ENCODE peak calls at places on chromosomes 12 and 14, in five cellular contexts. One of them, this sample, is unnamed. For H3K27me3 and H3K9me3, the result is how much of the 10 kb centered on the place peaks cover.

GRCh38 chr12:57527184-57527583 is 4.6 kb downstream of the MBD6 start:
- DNase-seq in CD4-positive, CD25-positive, alpha-beta regulatory T cell: no peak
- DNase-seq in suprapubic skin: no peak
- DNase-seq in cardiac muscle cell: no peak
- DNase-seq in adrenal gland: no peak
- DNase-seq in this sample: no peak

GRCh38 chr12:5861426-5861825 is 83.6 kb downstream of the ANO2 start:
- DNase-seq in CD4-positive, CD25-positive, alpha-beta regulatory T cell: no peak
- DNase-seq in suprapubic skin: no peak
- DNase-seq in cardiac muscle cell: no peak
- DNase-seq in adrenal gland: no peak
- DNase-seq in this sample: no peak

GRCh38 chr12:57389033-57389432 is 41.8 kb downstream of the R3HDM2 start:
- DNase-seq in CD4-positive, CD25-positive, alpha-beta regulatory T cell: no peak
- DNase-seq in suprapubic skin: no peak
- DNase-seq in cardiac muscle cell: peak
- DNase-seq in adrenal gland: no peak
- DNase-seq in this sample: no peak

GRCh38 chr12:30026621-30027234 is 243.0 kb upstream of the TMTC1 start:
- DNase-seq in CD4-positive, CD25-positive, alpha-beta regulatory T cell: no peak
- DNase-seq in suprapubic skin: no peak
- DNase-seq in cardiac muscle cell: peak
- DNase-seq in adrenal gland: no peak
- DNase-seq in this sample: no peak

GRCh38 chr12:19978193-19978592 is 390.1 kb upstream of the PDE3A start:
- DNase-seq in CD4-positive, CD25-positive, alpha-beta regulatory T cell: no peak
- DNase-seq in suprapubic skin: no peak
- DNase-seq in cardiac muscle cell: peak
- DNase-seq in adrenal gland: no peak
- DNase-seq in this sample: no peak

GRCh38 chr12:47317182-47317915 is 237.6 kb upstream of the AMIGO2 start:
- DNase-seq in CD4-positive, CD25-positive, alpha-beta regulatory T cell: no peak
- DNase-seq in suprapubic skin: no peak
- DNase-seq in cardiac muscle cell: no peak
- DNase-seq in adrenal gland: no peak
- DNase-seq in this sample: peak

GRCh38 chr14:104051092-104051813 is 34.2 kb upstream of the ASPG start:
- DNase-seq in CD4-positive, CD25-positive, alpha-beta regulatory T cell: no peak
- DNase-seq in suprapubic skin: no peak
- DNase-seq in cardiac muscle cell: no peak
- DNase-seq in adrenal gland: no peak
- DNase-seq in this sample: no peak

GRCh38 chr14:102408729-102409128 is 46.0 kb downstream of the TECPR2 start:
- DNase-seq in CD4-positive, CD25-positive, alpha-beta regulatory T cell: no peak
- DNase-seq in suprapubic skin: no peak
- DNase-seq in cardiac muscle cell: no peak
- DNase-seq in adrenal gland: peak
- DNase-seq in this sample: no peak

GRCh38 chr14:95097385-95097784 is 59.9 kb downstream of the DICER1 start:
- DNase-seq in CD4-positive, CD25-positive, alpha-beta regulatory T cell: no peak
- DNase-seq in suprapubic skin: no peak
- DNase-seq in cardiac muscle cell: peak
- DNase-seq in adrenal gland: no peak
- DNase-seq in this sample: no peak

GRCh38 chr14:63210812-63211211 is 6.6 kb downstream of the RHOJ start:
- DNase-seq in CD4-positive, CD25-positive, alpha-beta regulatory T cell: no peak
- DNase-seq in suprapubic skin: no peak
- DNase-seq in cardiac muscle cell: no peak
- DNase-seq in adrenal gland: no peak
- DNase-seq in this sample: no peak

GRCh38 chr12:88142610-88142991 is 494 bp downstream of the TMTC3 start:
- DNase-seq in CD4-positive, CD25-positive, alpha-beta regulatory T cell: peak
- DNase-seq in suprapubic skin: peak
- DNase-seq in cardiac muscle cell: no peak
- DNase-seq in adrenal gland: peak
- DNase-seq in this sample: peak

GRCh38 chr12:104355630-104356029 is 52.1 kb downstream of the EID3 start:
- DNase-seq in CD4-positive, CD25-positive, alpha-beta regulatory T cell: no peak
- DNase-seq in suprapubic skin: no peak
- DNase-seq in cardiac muscle cell: no peak
- DNase-seq in adrenal gland: peak
- DNase-seq in this sample: no peak

GRCh38 chr12:48602192-48602989 is 32.5 kb upstream of the LALBA start:
- DNase-seq in CD4-positive, CD25-positive, alpha-beta regulatory T cell: no peak
- DNase-seq in suprapubic skin: no peak
- DNase-seq in cardiac muscle cell: no peak
- DNase-seq in adrenal gland: no peak
- DNase-seq in this sample: no peak

GRCh38 chr12:49984960-49985359 is 12.2 kb downstream of the AQP6 start:
- DNase-seq in CD4-positive, CD25-positive, alpha-beta regulatory T cell: no peak
- DNase-seq in suprapubic skin: no peak
- DNase-seq in cardiac muscle cell: no peak
- DNase-seq in adrenal gland: no peak
- DNase-seq in this sample: no peak

GRCh38 chr12:49980501-49981158 is 7.9 kb downstream of the AQP6 start:
- DNase-seq in CD4-positive, CD25-positive, alpha-beta regulatory T cell: no peak
- DNase-seq in suprapubic skin: no peak
- DNase-seq in cardiac muscle cell: no peak
- DNase-seq in adrenal gland: no peak
- DNase-seq in this sample: no peak

GRCh38 chr12:49983892-49984291 is 11.1 kb downstream of the AQP6 start:
- DNase-seq in CD4-positive, CD25-positive, alpha-beta regulatory T cell: no peak
- DNase-seq in suprapubic skin: no peak
- DNase-seq in cardiac muscle cell: peak
- DNase-seq in adrenal gland: no peak
- DNase-seq in this sample: peak

GRCh38 chr12:49984476-49984890 is 11.7 kb downstream of the AQP6 start:
- DNase-seq in CD4-positive, CD25-positive, alpha-beta regulatory T cell: no peak
- DNase-seq in suprapubic skin: no peak
- DNase-seq in cardiac muscle cell: no peak
- DNase-seq in adrenal gland: no peak
- DNase-seq in this sample: no peak

DNA sequence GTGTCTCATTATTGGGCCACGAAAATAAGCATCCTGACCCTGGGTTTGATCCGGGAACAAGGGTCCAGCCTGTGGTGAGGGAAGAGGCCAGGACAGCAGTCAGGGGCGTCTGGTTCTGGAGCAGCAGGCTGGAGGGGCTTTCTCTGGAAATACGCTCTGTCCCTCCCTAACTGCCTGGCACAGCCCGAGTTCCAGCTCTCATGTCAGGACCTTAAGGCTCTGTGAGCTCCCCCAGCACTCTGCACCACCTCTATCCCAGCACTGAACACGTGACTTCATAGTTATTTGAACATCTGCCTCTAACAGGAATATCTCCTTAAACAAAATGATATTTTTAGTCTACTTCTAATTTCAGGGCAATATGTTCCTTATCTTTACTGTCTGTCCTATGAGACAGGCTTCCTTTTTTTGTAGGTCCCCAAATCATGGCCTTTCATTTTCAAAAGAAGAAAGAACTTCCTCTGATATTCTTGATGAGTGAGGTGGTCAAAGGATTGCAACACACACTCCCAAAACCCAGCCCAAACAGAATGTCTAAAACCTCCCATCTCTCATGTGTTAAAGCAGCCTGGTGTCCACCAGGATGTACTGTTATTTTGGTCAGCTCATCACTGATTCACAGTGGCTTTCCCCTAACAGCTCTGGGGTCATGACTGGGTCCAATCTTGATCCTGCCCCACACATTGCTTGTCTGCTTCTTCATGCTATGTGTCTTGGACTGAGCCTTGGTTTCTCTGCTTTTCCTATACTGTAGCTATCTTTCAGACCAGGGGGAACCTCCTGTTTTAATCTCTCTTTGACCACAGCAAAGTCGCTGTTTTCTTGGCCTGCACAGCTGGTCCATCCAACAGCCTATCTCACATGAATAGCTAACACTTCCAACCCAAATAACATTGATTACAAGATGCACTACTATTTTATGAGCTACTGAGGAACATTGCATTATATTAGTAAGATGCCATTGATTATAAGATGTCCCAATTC is 9.8 kb downstream of the AQP6 start:
- DNase-seq in CD4-positive, CD25-positive, alpha-beta regulatory T cell: no peak
- DNase-seq in suprapubic skin: no peak
- DNase-seq in cardiac muscle cell: peak
- DNase-seq in adrenal gland: no peak
- DNase-seq in this sample: no peak
- H3K27me3 ChIP-seq in CD4-positive, CD25-positive, alpha-beta regulatory T cell: under half
- H3K27me3 ChIP-seq in suprapubic skin: under half
- H3K27me3 ChIP-seq in cardiac muscle cell: under half
- H3K27me3 ChIP-seq in adrenal gland: under half
- H3K27me3 ChIP-seq in this sample: under half

DNA sequence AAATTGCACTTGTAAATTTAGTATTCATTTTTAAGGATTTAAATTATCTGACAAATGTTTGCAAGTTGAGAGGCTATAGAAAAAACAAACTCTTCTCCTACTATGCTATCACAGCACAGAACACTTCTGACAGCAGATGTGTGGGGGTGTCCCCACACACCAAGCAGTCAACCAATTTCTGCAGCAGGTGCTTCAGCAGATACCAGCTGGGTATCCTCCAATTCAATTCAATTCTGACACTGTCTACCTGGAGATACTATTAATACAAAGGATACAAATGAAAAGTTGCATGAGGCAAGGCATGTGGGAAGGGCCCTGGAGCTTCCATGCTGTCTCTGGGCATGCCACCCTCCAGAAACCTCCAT is 35.1 kb downstream of the PCNX1 start:
- DNase-seq in CD4-positive, CD25-positive, alpha-beta regulatory T cell: no peak
- DNase-seq in suprapubic skin: no peak
- DNase-seq in cardiac muscle cell: no peak
- DNase-seq in adrenal gland: no peak
- DNase-seq in this sample: no peak
- H3K9me3 ChIP-seq in CD4-positive, CD25-positive, alpha-beta regulatory T cell: under half
- H3K9me3 ChIP-seq in suprapubic skin: under half
- H3K9me3 ChIP-seq in cardiac muscle cell: under half
- H3K9me3 ChIP-seq in adrenal gland: under half
- H3K9me3 ChIP-seq in this sample: under half

DNA sequence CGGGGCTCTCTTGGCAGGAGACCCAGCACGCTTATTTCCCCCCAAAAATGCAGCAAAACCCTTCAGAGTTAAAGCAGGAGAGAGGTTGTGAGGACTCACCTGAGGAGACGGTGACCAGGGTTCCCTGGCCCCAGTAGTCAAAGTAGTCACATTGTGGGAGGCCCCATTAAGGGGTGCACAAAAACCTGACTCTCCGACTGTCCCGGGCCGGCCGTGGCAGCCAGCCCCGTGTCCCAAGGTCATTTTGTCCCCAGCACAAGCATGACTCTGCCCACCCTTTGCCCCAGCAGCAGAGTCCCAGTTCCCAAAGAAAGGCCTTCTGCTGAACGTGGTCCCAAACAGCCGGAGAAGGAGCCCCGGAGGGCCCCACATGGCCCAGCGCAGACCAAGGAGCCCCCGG is 337.7 kb downstream of the TMEM121 start:
- DNase-seq in CD4-positive, CD25-positive, alpha-beta regulatory T cell: no peak
- DNase-seq in suprapubic skin: peak
- DNase-seq in cardiac muscle cell: no peak
- DNase-seq in adrenal gland: no peak
- DNase-seq in this sample: no peak
- H3K4me3 ChIP-seq in CD4-positive, CD25-positive, alpha-beta regulatory T cell: no peak
- H3K4me3 ChIP-seq in suprapubic skin: no peak
- H3K4me3 ChIP-seq in cardiac muscle cell: no peak
- H3K4me3 ChIP-seq in adrenal gland: no peak
- H3K4me3 ChIP-seq in this sample: peak

GRCh38 chr12:53737494-53737808 is 10.2 kb upstream of the CALCOCO1 start:
- DNase-seq in CD4-positive, CD25-positive, alpha-beta regulatory T cell: no peak
- DNase-seq in suprapubic skin: no peak
- DNase-seq in cardiac muscle cell: no peak
- DNase-seq in adrenal gland: no peak
- DNase-seq in this sample: no peak

GRCh38 chr12:53740130-53740491 is 11.7 kb downstream of the CISTR start:
- DNase-seq in CD4-positive, CD25-positive, alpha-beta regulatory T cell: no peak
- DNase-seq in suprapubic skin: no peak
- DNase-seq in cardiac muscle cell: no peak
- DNase-seq in adrenal gland: no peak
- DNase-seq in this sample: no peak

GRCh38 chr12:53737951-53738833 is 10.9 kb upstream of the CALCOCO1 start:
- DNase-seq in CD4-positive, CD25-positive, alpha-beta regulatory T cell: peak
- DNase-seq in suprapubic skin: no peak
- DNase-seq in cardiac muscle cell: no peak
- DNase-seq in adrenal gland: no peak
- DNase-seq in this sample: peak

GRCh38 chr12:53739285-53740129 is 12.3 kb upstream of the CALCOCO1 start:
- DNase-seq in CD4-positive, CD25-positive, alpha-beta regulatory T cell: no peak
- DNase-seq in suprapubic skin: no peak
- DNase-seq in cardiac muscle cell: no peak
- DNase-seq in adrenal gland: no peak
- DNase-seq in this sample: no peak

DNA sequence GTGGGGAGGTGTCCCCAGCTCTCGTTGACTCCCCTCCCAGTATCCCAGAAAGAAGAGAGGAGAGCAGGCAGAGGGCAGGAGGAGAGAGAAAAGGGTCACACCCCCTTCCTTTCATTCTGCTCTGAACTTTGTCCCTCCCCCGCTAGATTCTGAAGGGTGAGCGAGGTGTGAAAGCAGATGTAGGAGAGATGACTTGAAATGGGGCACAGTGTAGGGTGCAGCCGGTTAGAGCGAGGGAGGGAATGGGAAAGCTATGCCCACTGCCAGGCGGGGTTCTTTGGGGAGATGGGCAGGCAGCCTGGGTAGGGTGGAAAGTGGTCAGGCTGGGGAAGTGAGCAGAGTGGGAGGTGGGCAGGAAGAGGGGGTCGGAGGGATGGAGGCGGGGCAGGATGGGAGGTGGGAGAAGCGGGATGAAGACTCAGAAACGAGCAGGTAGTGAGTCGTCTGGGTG is 11.6 kb upstream of the CALCOCO1 start:
- DNase-seq in CD4-positive, CD25-positive, alpha-beta regulatory T cell: no peak
- DNase-seq in suprapubic skin: no peak
- DNase-seq in cardiac muscle cell: no peak
- DNase-seq in adrenal gland: no peak
- DNase-seq in this sample: peak
- H3K27me3 ChIP-seq in CD4-positive, CD25-positive, alpha-beta regulatory T cell: half or more
- H3K27me3 ChIP-seq in suprapubic skin: half or more
- H3K27me3 ChIP-seq in cardiac muscle cell: half or more
- H3K27me3 ChIP-seq in adrenal gland: under half
- H3K27me3 ChIP-seq in this sample: under half

DNA sequence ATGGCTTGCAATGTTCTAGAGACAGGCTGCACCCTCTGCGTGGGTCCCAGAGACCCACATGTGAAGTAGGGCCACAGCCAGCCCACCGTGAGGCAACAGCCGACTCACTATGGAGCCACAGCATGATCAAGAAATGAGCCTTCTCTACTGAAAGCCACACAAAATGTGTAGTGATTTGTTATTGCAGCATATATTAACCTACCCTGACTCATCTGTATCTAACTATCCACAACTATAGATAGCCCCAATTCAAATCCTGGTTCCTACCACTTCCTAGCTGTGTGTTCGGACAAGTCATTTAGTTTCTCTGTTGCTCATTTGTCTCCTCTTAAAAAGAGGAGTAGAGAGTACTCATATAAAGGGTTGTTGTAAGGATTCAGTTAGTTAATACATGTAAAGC is 1152.3 kb downstream of the BCL11B start:
- DNase-seq in CD4-positive, CD25-positive, alpha-beta regulatory T cell: no peak
- DNase-seq in suprapubic skin: no peak
- DNase-seq in cardiac muscle cell: no peak
- DNase-seq in adrenal gland: no peak
- DNase-seq in this sample: no peak
- H3K9me3 ChIP-seq in CD4-positive, CD25-positive, alpha-beta regulatory T cell: under half
- H3K9me3 ChIP-seq in suprapubic skin: under half
- H3K9me3 ChIP-seq in cardiac muscle cell: under half
- H3K9me3 ChIP-seq in adrenal gland: under half
- H3K9me3 ChIP-seq in this sample: under half

GRCh38 chr14:46499521-46499920 is 152.1 kb downstream of the RPL10L start:
- DNase-seq in CD4-positive, CD25-positive, alpha-beta regulatory T cell: no peak
- DNase-seq in suprapubic skin: no peak
- DNase-seq in cardiac muscle cell: no peak
- DNase-seq in adrenal gland: no peak
- DNase-seq in this sample: no peak
- H3K4me3 ChIP-seq in CD4-positive, CD25-positive, alpha-beta regulatory T cell: no peak
- H3K4me3 ChIP-seq in suprapubic skin: no peak
- H3K4me3 ChIP-seq in cardiac muscle cell: no peak
- H3K4me3 ChIP-seq in adrenal gland: no peak
- H3K4me3 ChIP-seq in this sample: no peak